ENCODE peak calls at places on chromosomes 4 and X, in five cellular contexts. M, E, G, L and V are unnamed samples. For H4K20me1, the result is how much of the 10 kb centered on the place peaks cover.

GRCh38 chr4:182015893-182016292 is 227.3 kb upstream of the TENM3 start:
- DNase-seq in L (no peak), G (no peak), M (peak), E (no peak), V (no peak)

GRCh38 chr4:153785830-153786721 is 2.8 kb downstream of the SFRP2 start:
- DNase-seq in L (no peak), E (no peak), M (peak), G (peak), V (peak)

GRCh38 chrX:107970073-107970472 is 12.1 kb downstream of the TEX13B start:
- DNase-seq in L (no peak), E (no peak), G (no peak), M (no peak), V (no peak)

GRCh38 chrX:13088155-13088485 is 43.7 kb upstream of the FAM9C start:
- DNase-seq in E (no peak), G (no peak), L (no peak), M (no peak), V (no peak)

GRCh38 chrX:149074429-149074828 is 430.7 kb downstream of the IDS start:
- DNase-seq in G (no peak), M (no peak), E (no peak), L (peak), V (no peak)

GRCh38 chr4:105291920-105292319 is 145.2 kb downstream of the TET2 start:
- DNase-seq in E (no peak), M (peak), L (no peak), G (no peak), V (no peak)

GRCh38 chrX:117835034-117835433 is 281.6 kb downstream of the KLHL13 start:
- DNase-seq in E (no peak), M (no peak), L (no peak), G (no peak), V (no peak)

GRCh38 chr4:143667461-143667860 is 33.0 kb downstream of the FREM3 start:
- DNase-seq in M (peak), L (no peak), G (no peak), E (no peak), V (peak)

GRCh38 chrX:34058005-34058404 is 74.1 kb downstream of the FAM47A start:
- DNase-seq in E (no peak), L (no peak), M (no peak), G (no peak), V (no peak)

GRCh38 chr4:137533855-137534254 is 1.6 kb upstream of the PCDH18 start:
- DNase-seq in L (no peak), E (no peak), M (no peak), G (no peak), V (no peak)

GRCh38 chr4:142846105-142846728 is at the start of gene INPP4B:
- DNase-seq in E (no peak), L (no peak), G (no peak), M (peak), V (peak)

GRCh38 chrX:19874391-19875050 is 12.9 kb downstream of the SH3KBP1 start:
- DNase-seq in G (no peak), L (no peak), M (no peak), E (no peak), V (no peak)

GRCh38 chr4:20195071-20195885 is 56.4 kb upstream of the SLIT2 start:
- DNase-seq in M (peak), G (no peak), L (no peak), E (no peak), V (no peak)

GRCh38 chrX:19879181-19879580 is 8.2 kb downstream of the SH3KBP1 start:
- DNase-seq in M (no peak), E (no peak), G (no peak), L (no peak), V (no peak)

GRCh38 chrX:72100824-72101351 is 30.8 kb downstream of the RTL5 start:
- DNase-seq in G (no peak), E (no peak), M (no peak), L (peak), V (no peak)

GRCh38 chr4:42786350-42787070 is 106.0 kb upstream of the GRXCR1 start:
- DNase-seq in G (no peak), L (no peak), M (no peak), E (no peak), V (no peak)

GRCh38 chrX:57771689-57772088 is 91.6 kb upstream of the NLRP2B start:
- DNase-seq in M (no peak), E (no peak), L (no peak), G (no peak), V (no peak)

GRCh38 chrX:85109235-85109634 is 105.6 kb downstream of the APOOL start:
- DNase-seq in L (no peak), G (peak), E (peak), M (no peak), V (peak)

GRCh38 chrX:24017674-24018073 is 9.3 kb downstream of the KLHL15 start:
- DNase-seq in L (no peak), M (no peak), G (no peak), E (no peak), V (no peak)

GRCh38 chrX:24023538-24023937 is 3.4 kb downstream of the KLHL15 start:
- DNase-seq in E (no peak), G (no peak), M (no peak), L (no peak), V (no peak)

GRCh38 chrX:24023972-24024664 is 2.9 kb downstream of the KLHL15 start:
- DNase-seq in E (no peak), G (no peak), M (peak), L (no peak), V (no peak)

GRCh38 chrX:24020280-24020876 is 6.6 kb downstream of the KLHL15 start:
- DNase-seq in M (peak), L (no peak), E (no peak), G (no peak), V (no peak)

DNA sequence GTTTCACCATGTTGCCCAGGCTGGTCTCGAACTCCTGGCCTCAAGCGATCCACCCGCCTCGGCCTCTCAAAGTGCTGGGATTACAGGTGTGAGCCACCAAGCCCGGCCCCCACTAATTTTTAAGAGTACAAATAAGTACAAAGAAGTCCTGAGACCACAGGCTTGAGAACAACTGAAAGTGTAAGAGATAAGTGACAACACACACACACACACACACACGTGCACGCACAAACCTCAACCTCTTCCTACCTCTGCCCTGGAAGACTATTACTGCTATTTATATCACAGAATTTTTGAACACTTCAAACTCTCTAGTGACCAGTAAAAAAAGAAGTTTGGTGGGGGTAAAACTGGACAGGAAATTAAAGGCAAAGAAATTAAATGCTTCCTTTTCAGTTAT is 7.5 kb downstream of the KLHL15 start:
- DNase-seq in G (no peak), E (no peak), M (no peak), L (no peak), V (no peak)
- H4K20me1 ChIP-seq in G (under half), E (under half), M (under half), L (under half), V (under half)

DNA sequence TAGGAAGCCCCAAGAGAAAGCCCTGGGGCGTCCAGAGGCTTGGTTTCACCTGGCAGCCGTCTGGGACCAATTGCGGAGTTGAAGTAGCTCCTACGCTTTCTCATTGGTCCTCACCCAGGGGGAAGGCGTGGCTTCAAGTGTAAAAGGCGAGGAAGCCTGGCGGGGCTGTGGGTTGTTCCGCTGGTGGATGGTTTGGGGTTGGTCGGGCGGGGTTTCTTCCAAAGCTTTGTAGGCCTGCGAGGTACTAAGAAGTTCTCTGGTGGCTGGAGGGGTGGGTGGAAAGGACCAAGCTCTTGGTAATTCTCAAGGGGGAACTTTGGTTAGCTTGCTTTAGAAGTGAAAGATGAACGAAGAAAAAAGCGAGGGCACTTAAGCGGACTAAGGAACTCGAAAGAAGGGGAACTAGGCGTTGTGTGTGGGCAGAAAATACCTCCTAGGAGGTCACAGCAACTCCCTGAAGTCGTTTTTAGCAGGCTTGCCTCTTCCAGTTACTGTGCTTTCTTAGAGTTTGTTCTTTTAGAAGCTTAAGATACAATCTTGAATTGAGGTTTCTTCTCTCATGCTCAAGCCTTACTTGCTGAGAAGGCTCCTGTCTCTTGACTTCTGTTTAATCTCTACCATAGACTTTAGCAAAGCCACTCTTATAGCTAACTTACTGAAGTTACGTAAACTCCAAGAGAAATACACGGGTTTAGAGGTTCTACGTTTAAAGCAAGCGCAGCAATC is 36.7 kb downstream of the CCNG2 start:
- DNase-seq in G (no peak), L (peak), M (no peak), E (peak), V (no peak)
- TF ChIP-seq MXI1 in G (no peak), L (no peak), M (no peak), E (no peak), V (no peak)

GRCh38 chr4:1232661-1233621 is 16.0 kb downstream of the CTBP1 start:
- DNase-seq in E (no peak), M (peak), G (no peak), L (no peak), V (peak)
- H4K20me1 ChIP-seq in E (under half), M (under half), G (under half), L (under half), V (under half)

DNA sequence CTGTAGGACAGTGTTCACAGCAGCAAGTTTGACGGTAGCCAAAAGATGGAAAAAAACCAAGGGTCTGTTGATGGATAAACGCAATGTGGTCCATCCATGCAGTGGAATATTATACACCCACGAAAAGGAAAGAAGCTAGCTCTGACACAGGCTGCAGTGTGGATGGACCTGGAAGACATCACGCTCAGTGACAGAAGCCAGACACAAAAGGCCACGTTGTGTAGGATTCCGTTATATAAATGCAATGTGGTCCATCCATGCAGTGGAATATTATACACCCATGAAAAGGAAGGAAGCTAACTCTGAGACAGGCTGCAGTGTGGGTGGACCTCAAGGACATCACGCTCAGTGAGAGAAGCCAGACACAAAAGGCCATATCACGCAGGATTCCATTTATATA is 105.5 kb upstream of the SHOX start:
- DNase-seq in M (no peak), E (no peak), G (no peak), L (no peak), V (no peak)
- TF ChIP-seq MXI1 in M (no peak), E (no peak), G (no peak), L (no peak), V (no peak)